ENCODE peak calls at places on chromosome 22, in seven cellular contexts. N, C, E, T, S, P and F are unnamed samples.

GRCh38 chr22:21685164-21685513 is 19.3 kb downstream of the PPIL2 start:
- DNase-seq in N (no peak), C (no peak), E (no peak), T (no peak), S (no peak), P (no peak), F (no peak)

GRCh38 chr22:39717099-39717498 is 146.5 kb downstream of the CACNA1I start:
- DNase-seq in N (no peak), C (no peak), E (peak; percentile 3), T (no peak), S (no peak), P (no peak), F (no peak)

GRCh38 chr22:28600546-28601143 is 79.0 kb downstream of the TTC28 start:
- DNase-seq in N (peak; percentile 66), C (peak; percentile 73), E (no peak), T (no peak), S (peak; percentile 81), P (peak; percentile 57), F (no peak)

GRCh38 chr22:20580179-20580578 is 72.8 kb downstream of the MED15 start:
- DNase-seq in N (no peak), C (no peak), E (no peak), T (no peak), S (no peak), P (no peak), F (no peak)

GRCh38 chr22:25085930-25086901 is 113.4 kb upstream of the CRYBB3 start:
- DNase-seq in N (no peak), C (peak; percentile 99), E (no peak), T (peak; percentile 31), S (peak; percentile 33), P (peak; percentile 79), F (no peak)

GRCh38 chr22:26606611-26607010 is 11.2 kb downstream of the CRYBB1 start:
- DNase-seq in N (no peak), C (no peak), E (no peak), T (no peak), S (no peak), P (no peak), F (no peak)

GRCh38 chr22:24482586-24482985 is 12.5 kb upstream of the UPB1 start:
- DNase-seq in N (no peak), C (peak; percentile 67), E (no peak), T (no peak), S (peak; percentile 91), P (no peak), F (no peak)

GRCh38 chr22:45397806-45398205 is 15.6 kb downstream of the SMC1B start:
- DNase-seq in N (peak; percentile 17), C (no peak), E (no peak), T (no peak), S (no peak), P (peak; percentile 4), F (no peak)

GRCh38 chr22:49973018-49973965 is 12.7 kb downstream of the PIM3 start:
- DNase-seq in N (no peak), C (no peak), E (no peak), T (no peak), S (no peak), P (no peak), F (no peak)

GRCh38 chr22:41407433-41407832 is 25.7 kb downstream of the TEF start:
- DNase-seq in N (no peak), C (no peak), E (no peak), T (no peak), S (no peak), P (no peak), F (no peak)

GRCh38 chr22:27719535-27720227 is 81.9 kb downstream of the MN1 start:
- DNase-seq in N (no peak), C (no peak), E (no peak), T (no peak), S (no peak), P (peak; percentile 37), F (no peak)

GRCh38 chr22:22721681-22722309 is 77.4 kb downstream of the GGTLC2 start:
- DNase-seq in N (no peak), C (no peak), E (no peak), T (no peak), S (no peak), P (no peak), F (no peak)

GRCh38 chr22:36839356-36840073 is 21.3 kb upstream of the NCF4 start:
- DNase-seq in N (no peak), C (no peak), E (no peak), T (no peak), S (no peak), P (no peak), F (no peak)

GRCh38 chr22:45889539-45890350 is 87.2 kb downstream of the WNT7B start:
- DNase-seq in N (no peak), C (no peak), E (no peak), T (no peak), S (no peak), P (no peak), F (no peak)

GRCh38 chr22:48428556-48429371 is 1398.9 kb downstream of the BRD1 start:
- DNase-seq in N (no peak), C (no peak), E (peak; percentile 44), T (no peak), S (no peak), P (peak; percentile 4), F (no peak)

GRCh38 chr22:38446018-38446601 is 8.9 kb downstream of the KCNJ4 start:
- DNase-seq in N (no peak), C (no peak), E (no peak), T (no peak), S (no peak), P (no peak), F (no peak)

GRCh38 chr22:24428751-24429410 is 1.5 kb downstream of the ADORA2A start:
- DNase-seq in N (no peak), C (no peak), E (no peak), T (no peak), S (no peak), P (no peak), F (no peak)

GRCh38 chr22:45263790-45264269 is 20.9 kb upstream of the UPK3A start:
- DNase-seq in N (peak; percentile 89), C (peak; percentile 61), E (peak; percentile 66), T (peak; percentile 71), S (no peak), P (no peak), F (peak; percentile 79)

GRCh38 chr22:22341736-22342135 is 97.2 kb downstream of the VPREB1 start:
- DNase-seq in N (no peak), C (no peak), E (no peak), T (no peak), S (no peak), P (no peak), F (no peak)

GRCh38 chr22:44816141-44816540 is 63.8 kb downstream of the ARHGAP8 start:
- DNase-seq in N (no peak), C (no peak), E (no peak), T (no peak), S (no peak), P (no peak), F (no peak)

GRCh38 chr22:50274311-50274710 is 4.1 kb upstream of the MAPK11 start:
- DNase-seq in N (peak; percentile 71), C (peak; percentile 30), E (no peak), T (peak; percentile 44), S (peak; percentile 78), P (peak; percentile 53), F (no peak)

GRCh38 chr22:46747646-46748045 is 9.6 kb upstream of the CERK start:
- DNase-seq in N (no peak), C (no peak), E (no peak), T (no peak), S (no peak), P (no peak), F (no peak)

DNA sequence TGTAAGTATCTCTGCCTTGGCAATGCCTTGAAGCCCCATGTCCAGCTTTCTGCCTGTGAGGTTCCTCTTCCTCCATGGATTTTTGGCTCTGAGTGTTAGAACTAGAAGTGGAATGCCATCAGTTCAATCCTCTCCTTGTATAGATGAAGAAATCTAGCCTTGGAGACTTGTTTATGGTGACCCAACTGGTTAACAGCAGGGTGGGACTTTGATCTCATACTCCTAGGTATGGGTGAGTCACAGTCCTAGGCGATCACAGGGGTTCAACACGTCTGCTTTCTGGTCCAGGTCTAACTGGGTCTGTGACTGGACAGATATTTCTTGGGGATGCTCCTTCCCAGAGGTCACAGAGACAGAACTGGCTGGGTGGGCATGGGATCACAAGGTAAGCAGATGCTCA is 9.2 kb upstream of the MTFP1 start:
- DNase-seq in N (no peak), C (no peak), E (no peak), T (no peak), S (no peak), P (peak; percentile 93), F (no peak)
- H3K4me1 ChIP-seq in N (peaks cover 7% of the 10 kb centered on the region), C (peaks cover 19% of the 10 kb centered on the region), E (peaks cover 2% of the 10 kb centered on the region), T (no peaks in the 10 kb centered on the region), S (peaks cover 31% of the 10 kb centered on the region), P (no peaks in the 10 kb centered on the region), F (peaks cover 3% of the 10 kb centered on the region)

DNA sequence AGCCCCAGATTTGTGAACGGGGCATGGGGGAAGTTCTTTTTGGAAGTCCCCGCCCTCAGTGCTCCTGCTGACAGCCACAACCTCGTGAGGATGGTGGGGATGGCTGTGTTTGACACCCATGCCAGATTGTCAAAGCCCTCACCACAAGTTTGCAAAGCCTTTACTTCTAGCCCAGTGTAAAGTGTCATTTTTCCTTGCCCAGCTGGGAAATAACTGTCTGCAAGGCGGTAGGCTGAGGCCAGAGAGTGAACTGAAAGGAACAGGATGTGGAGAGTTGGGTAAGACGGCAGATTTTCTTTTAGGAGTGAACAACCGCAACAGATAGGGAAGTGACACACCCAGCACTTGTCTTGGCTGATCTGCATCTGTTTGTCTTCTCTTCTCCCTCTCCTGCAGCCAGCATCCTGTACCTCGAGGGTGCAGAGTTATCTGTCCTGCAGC is 13.6 kb downstream of the IL17RA start:
- DNase-seq in N (no peak), C (no peak), E (no peak), T (no peak), S (no peak), P (no peak), F (no peak)
- H3K4me1 ChIP-seq in N (no peaks in the 10 kb centered on the region), C (no peaks in the 10 kb centered on the region), E (no peaks in the 10 kb centered on the region), T (no peaks in the 10 kb centered on the region), S (no peaks in the 10 kb centered on the region), P (no peaks in the 10 kb centered on the region), F (peaks cover 20% of the 10 kb centered on the region)

DNA sequence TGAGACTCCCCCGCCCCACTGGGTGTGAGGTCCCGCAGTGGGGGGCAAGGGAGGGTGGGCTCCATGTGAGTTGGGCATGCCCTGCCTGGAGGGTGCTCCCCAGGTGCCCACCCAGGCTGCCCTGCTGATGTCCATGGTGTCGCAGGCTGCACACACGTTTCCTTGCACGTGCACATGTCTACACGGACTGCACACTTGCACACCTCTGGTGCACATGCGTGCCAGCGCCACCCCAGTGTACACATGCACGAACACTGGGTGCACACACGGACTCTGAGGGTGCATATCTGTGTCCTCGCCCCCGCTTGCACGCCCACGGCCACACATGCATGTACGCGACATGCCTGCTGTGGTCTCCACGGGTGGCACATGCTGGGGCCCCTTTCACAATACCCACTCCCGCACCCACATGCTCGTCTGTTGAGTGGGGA is 35.2 kb upstream of the PRODH start:
- DNase-seq in N (no peak), C (no peak), E (no peak), T (no peak), S (no peak), P (no peak), F (no peak)
- H3K4me1 ChIP-seq in N (no peaks in the 10 kb centered on the region), C (no peaks in the 10 kb centered on the region), E (no peaks in the 10 kb centered on the region), T (no peaks in the 10 kb centered on the region), S (no peaks in the 10 kb centered on the region), P (no peaks in the 10 kb centered on the region), F (peaks cover 5% of the 10 kb centered on the region)

DNA sequence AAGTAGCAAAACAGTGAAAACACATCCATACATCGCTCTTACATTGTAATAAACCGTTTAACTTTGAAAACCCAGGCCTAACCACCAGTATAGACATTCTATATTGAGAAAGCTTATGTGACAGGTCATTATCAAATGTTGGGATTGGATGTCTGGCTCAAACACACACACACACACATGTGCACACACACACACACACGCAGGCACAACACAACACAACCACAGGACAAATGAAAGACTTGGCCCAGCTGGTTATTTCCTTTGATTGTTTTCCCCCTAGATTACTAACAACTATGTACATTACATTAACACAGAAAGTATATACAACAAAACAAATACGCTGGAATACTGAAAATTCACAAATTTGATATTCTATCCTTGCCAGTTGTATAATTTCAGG is 119.7 kb downstream of the APOL5 start:
- DNase-seq in N (no peak), C (peak; percentile 43), E (no peak), T (no peak), S (no peak), P (no peak), F (no peak)
- H3K4me1 ChIP-seq in N (peaks cover 49% of the 10 kb centered on the region), C (peaks cover 53% of the 10 kb centered on the region), E (no peaks in the 10 kb centered on the region), T (no peaks in the 10 kb centered on the region), S (peaks cover 55% of the 10 kb centered on the region), P (peaks cover 13% of the 10 kb centered on the region), F (peaks cover 43% of the 10 kb centered on the region)